ENCODE peak calls at places on chromosomes 13 and 19, in five cellular contexts. M, J, L, Z and R are unnamed samples.

GRCh38 chr13:73466561-73466960 is 407.8 kb downstream of the KLF5 start:
- DNase-seq in M (no peak), J (no peak), L (no peak), Z (no peak), R (no peak)

GRCh38 chr19:3687774-3688706 is 12.2 kb downstream of the PIP5K1C start:
- DNase-seq in M (no peak), J (no peak), L (no peak), Z (peak), R (no peak)

GRCh38 chr13:42706286-42706685 is 75.1 kb upstream of the FAM216B start:
- DNase-seq in M (no peak), J (no peak), L (no peak), Z (no peak), R (no peak)

GRCh38 chr19:48506138-48506733 is 5.4 kb downstream of the LMTK3 start:
- DNase-seq in M (no peak), J (no peak), L (peak), Z (no peak), R (no peak)

GRCh38 chr19:4474504-4475136 is 2.5 kb downstream of the HDGFL2 start:
- DNase-seq in M (no peak), J (no peak), L (peak), Z (no peak), R (peak)

GRCh38 chr13:94305463-94305862 is 174.0 kb downstream of the DCT start:
- DNase-seq in M (no peak), J (no peak), L (peak), Z (no peak), R (peak)

GRCh38 chr13:110528371-110528770 is 33.2 kb downstream of the RAB20 start:
- DNase-seq in M (no peak), J (peak), L (peak), Z (no peak), R (no peak)

GRCh38 chr19:13718733-13719132 is 45.6 kb upstream of the MRI1 start:
- DNase-seq in M (no peak), J (no peak), L (peak), Z (peak), R (peak)

GRCh38 chr19:45189971-45190370 is 11.4 kb downstream of the BLOC1S3 start:
- DNase-seq in M (no peak), J (no peak), L (no peak), Z (no peak), R (no peak)

GRCh38 chr13:25881946-25882574 is 169.8 kb downstream of the SHISA2 start:
- DNase-seq in M (no peak), J (no peak), L (no peak), Z (no peak), R (peak)

GRCh38 chr19:46861691-46862503 is 1.1 kb downstream of the ARHGAP35 start:
- DNase-seq in M (no peak), J (peak), L (peak), Z (peak), R (no peak)

GRCh38 chr13:80306573-80306972 is 34.4 kb downstream of the SPRY2 start:
- DNase-seq in M (no peak), J (no peak), L (peak), Z (no peak), R (no peak)

GRCh38 chr19:7743425-7743841 is 3.9 kb downstream of the CD209 start:
- DNase-seq in M (no peak), J (no peak), L (no peak), Z (no peak), R (no peak)

GRCh38 chr13:52615817-52616216 is 26.4 kb upstream of the HNRNPA1L2 start:
- DNase-seq in M (no peak), J (no peak), L (no peak), Z (no peak), R (no peak)

GRCh38 chr13:24709186-24709913 is 29.1 kb downstream of the ATP12A start:
- DNase-seq in M (no peak), J (no peak), L (no peak), Z (no peak), R (no peak)

GRCh38 chr19:47296036-47296435 is 13.6 kb upstream of the C5AR1 start:
- DNase-seq in M (no peak), J (peak), L (peak), Z (peak), R (peak)

GRCh38 chr13:32316030-32316344 is 679 bp downstream of the BRCA2 start:
- DNase-seq in M (no peak), J (no peak), L (no peak), Z (no peak), R (no peak)

GRCh38 chr19:7063339-7063738 is 4.9 kb upstream of the MBD3L3 start:
- DNase-seq in M (no peak), J (no peak), L (no peak), Z (no peak), R (no peak)

GRCh38 chr13:67736646-67737420 is 506.7 kb upstream of the PCDH9 start:
- DNase-seq in M (peak), J (no peak), L (peak), Z (no peak), R (peak)

GRCh38 chr13:48043789-48044503 is 6.4 kb downstream of the NUDT15 start:
- DNase-seq in M (no peak), J (no peak), L (peak), Z (no peak), R (peak)

GRCh38 chr19:44111910-44112463 is 1.2 kb upstream of the ZNF225 start:
- DNase-seq in M (peak), J (peak), L (peak), Z (no peak), R (peak)

GRCh38 chr19:37362733-37363132 is 8.2 kb upstream of the ZNF527 start:
- DNase-seq in M (no peak), J (no peak), L (no peak), Z (no peak), R (no peak)

GRCh38 chr19:8610041-8610927 is at the start of gene ADAMTS10:
- DNase-seq in M (no peak), J (no peak), L (peak), Z (no peak), R (no peak)

GRCh38 chr13:52374389-52374788 is 31.6 kb downstream of the THSD1 start:
- DNase-seq in M (no peak), J (no peak), L (no peak), Z (no peak), R (no peak)

GRCh38 chr13:86922936-86923335 is 748.2 kb upstream of the SLITRK5 start:
- DNase-seq in M (no peak), J (no peak), L (no peak), Z (no peak), R (no peak)

GRCh38 chr19:29259153-29259552 is 46.2 kb upstream of the UQCRFS1 start:
- DNase-seq in M (no peak), J (no peak), L (peak), Z (no peak), R (no peak)

GRCh38 chr19:29942404-29943261 is 594 bp downstream of the URI1 start:
- DNase-seq in M (no peak), J (peak), L (peak), Z (peak), R (no peak)

GRCh38 chr13:25686831-25687495 is 315.2 kb downstream of the ATP8A2 start:
- DNase-seq in M (no peak), J (no peak), L (no peak), Z (no peak), R (no peak)

GRCh38 chr19:46635920-46636761 is at the start of gene GNG8:
- DNase-seq in M (no peak), J (no peak), L (no peak), Z (no peak), R (no peak)

GRCh38 chr13:21613791-21614190 is 9.8 kb upstream of the MICU2 start:
- DNase-seq in M (no peak), J (no peak), L (no peak), Z (no peak), R (no peak)

GRCh38 chr13:21615427-21615826 is 11.5 kb upstream of the MICU2 start:
- DNase-seq in M (no peak), J (no peak), L (no peak), Z (no peak), R (no peak)

GRCh38 chr13:21608961-21609360 is 5.0 kb upstream of the MICU2 start:
- DNase-seq in M (no peak), J (no peak), L (no peak), Z (no peak), R (no peak)

GRCh38 chr13:21610687-21611086 is 6.7 kb upstream of the MICU2 start:
- DNase-seq in M (no peak), J (no peak), L (no peak), Z (no peak), R (no peak)

GRCh38 chr13:21611385-21611784 is 7.4 kb upstream of the MICU2 start:
- DNase-seq in M (no peak), J (no peak), L (no peak), Z (no peak), R (no peak)
- TF ChIP-seq CTCF in M (no peak), J (no peak), L (no peak), Z (no peak), R (no peak)

GRCh38 chr13:46170687-46171086 is 11.3 kb downstream of the LCP1 start:
- DNase-seq in M (no peak), J (no peak), L (no peak), Z (no peak), R (no peak)

GRCh38 chr13:46170268-46170667 is 11.7 kb downstream of the LCP1 start:
- DNase-seq in M (no peak), J (no peak), L (no peak), Z (no peak), R (no peak)

GRCh38 chr13:46171223-46171622 is 10.8 kb downstream of the LCP1 start:
- DNase-seq in M (no peak), J (no peak), L (no peak), Z (no peak), R (no peak)

GRCh38 chr13:46172531-46172991 is 9.4 kb downstream of the LCP1 start:
- DNase-seq in M (no peak), J (no peak), L (no peak), Z (no peak), R (no peak)

DNA sequence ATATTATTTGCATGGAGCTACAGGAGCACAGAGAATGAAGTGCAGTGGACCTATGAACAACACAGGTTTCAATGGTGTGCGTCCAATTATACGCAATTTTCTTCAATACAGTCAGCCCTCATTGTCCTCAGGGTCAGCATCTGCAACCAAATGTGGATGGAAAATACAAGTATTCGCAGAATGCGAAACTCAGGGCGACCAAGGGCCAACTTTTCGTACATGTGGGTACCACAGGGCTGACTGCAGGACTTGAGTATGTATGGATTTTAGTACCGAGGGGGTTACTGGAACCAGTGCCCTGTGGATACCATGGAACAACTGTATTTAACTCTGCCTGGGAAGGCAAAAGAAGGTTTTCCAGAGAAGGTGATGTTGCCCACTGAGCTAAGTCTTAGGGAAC is 10.2 kb downstream of the LCP1 start:
- DNase-seq in M (no peak), J (no peak), L (no peak), Z (no peak), R (no peak)
- H3K4me3 ChIP-seq in M (no peak), J (peak), L (no peak), Z (no peak), R (no peak)

GRCh38 chr13:98150836-98151489 is 8.1 kb downstream of the FARP1 start:
- DNase-seq in M (no peak), J (no peak), L (no peak), Z (no peak), R (no peak)

GRCh38 chr13:98144501-98145350 is 1.8 kb downstream of the FARP1 start:
- DNase-seq in M (no peak), J (no peak), L (peak), Z (peak), R (no peak)

GRCh38 chr13:98143601-98144500 is 957 bp downstream of the FARP1 start:
- DNase-seq in M (no peak), J (no peak), L (peak), Z (peak), R (no peak)

GRCh38 chr13:98143157-98143553 is 261 bp downstream of the FARP1 start:
- DNase-seq in M (no peak), J (no peak), L (no peak), Z (no peak), R (no peak)

DNA sequence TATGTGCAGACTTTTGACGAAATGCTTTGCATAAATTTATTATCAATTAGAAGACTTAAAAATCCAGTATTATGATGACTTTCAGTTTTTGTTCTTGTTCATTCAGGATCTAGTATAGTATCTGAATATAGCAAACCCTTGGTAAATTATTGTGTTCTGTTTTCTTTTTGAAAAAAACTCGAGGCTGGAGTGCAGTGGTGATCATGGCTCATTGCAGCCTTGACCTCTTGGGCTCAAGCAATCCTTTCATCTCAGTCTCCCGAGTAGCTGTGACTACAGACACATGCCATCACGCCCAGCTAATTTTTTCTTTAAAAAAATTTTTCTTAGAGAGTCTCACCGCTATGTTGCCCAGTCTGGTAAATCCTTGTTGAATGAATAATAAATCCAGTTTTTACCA is 4.6 kb downstream of the FARP1 start:
- DNase-seq in M (no peak), J (no peak), L (no peak), Z (no peak), R (no peak)
- TF ChIP-seq CTCF in M (peak), J (peak), L (peak), Z (no peak), R (peak)

GRCh38 chr19:11373166-11373884 is 1.1 kb upstream of the SWSAP1 start:
- DNase-seq in M (no peak), J (peak), L (peak), Z (peak), R (no peak)
- H3K4me3 ChIP-seq in M (no peak), J (peak), L (no peak), Z (no peak), R (no peak)

GRCh38 chr19:18672606-18673337 is 10.7 kb upstream of the CRTC1 start:
- DNase-seq in M (no peak), J (no peak), L (peak), Z (no peak), R (peak)
- TF ChIP-seq CTCF in M (peak), J (no peak), L (peak), Z (no peak), R (peak)

GRCh38 chr19:33879818-33880575 is 83.3 kb downstream of the KCTD15 start:
- DNase-seq in M (no peak), J (no peak), L (no peak), Z (no peak), R (no peak)
- H3K4me3 ChIP-seq in M (no peak), J (no peak), L (no peak), Z (no peak), R (no peak)

GRCh38 chr13:100876044-100876403 is 201.4 kb upstream of the TMTC4 start:
- DNase-seq in M (no peak), J (no peak), L (no peak), Z (no peak), R (no peak)
- TF ChIP-seq CTCF in M (no peak), J (no peak), L (no peak), Z (no peak), R (no peak)

DNA sequence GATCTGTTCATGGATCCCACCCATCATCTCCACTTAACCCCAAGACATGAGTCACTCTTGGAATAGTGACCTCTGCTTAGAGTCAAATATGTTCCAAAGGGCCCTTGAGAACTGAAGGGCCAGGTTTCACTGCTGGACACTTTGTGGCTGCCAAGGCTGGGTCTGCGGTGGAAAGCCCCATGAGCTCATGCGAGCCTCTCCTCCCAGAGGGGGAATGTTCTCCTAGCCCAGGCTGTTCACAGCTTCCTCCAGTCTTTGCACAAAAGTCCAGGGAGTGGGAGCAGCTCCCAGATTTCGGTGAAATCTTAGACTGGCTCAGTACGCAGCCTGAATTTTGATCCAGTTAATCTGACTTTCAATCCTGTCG is 732 bp upstream of the DCLK1 start:
- DNase-seq in M (no peak), J (peak), L (peak), Z (peak), R (peak)
- H3K4me3 ChIP-seq in M (no peak), J (no peak), L (peak), Z (no peak), R (peak)

DNA sequence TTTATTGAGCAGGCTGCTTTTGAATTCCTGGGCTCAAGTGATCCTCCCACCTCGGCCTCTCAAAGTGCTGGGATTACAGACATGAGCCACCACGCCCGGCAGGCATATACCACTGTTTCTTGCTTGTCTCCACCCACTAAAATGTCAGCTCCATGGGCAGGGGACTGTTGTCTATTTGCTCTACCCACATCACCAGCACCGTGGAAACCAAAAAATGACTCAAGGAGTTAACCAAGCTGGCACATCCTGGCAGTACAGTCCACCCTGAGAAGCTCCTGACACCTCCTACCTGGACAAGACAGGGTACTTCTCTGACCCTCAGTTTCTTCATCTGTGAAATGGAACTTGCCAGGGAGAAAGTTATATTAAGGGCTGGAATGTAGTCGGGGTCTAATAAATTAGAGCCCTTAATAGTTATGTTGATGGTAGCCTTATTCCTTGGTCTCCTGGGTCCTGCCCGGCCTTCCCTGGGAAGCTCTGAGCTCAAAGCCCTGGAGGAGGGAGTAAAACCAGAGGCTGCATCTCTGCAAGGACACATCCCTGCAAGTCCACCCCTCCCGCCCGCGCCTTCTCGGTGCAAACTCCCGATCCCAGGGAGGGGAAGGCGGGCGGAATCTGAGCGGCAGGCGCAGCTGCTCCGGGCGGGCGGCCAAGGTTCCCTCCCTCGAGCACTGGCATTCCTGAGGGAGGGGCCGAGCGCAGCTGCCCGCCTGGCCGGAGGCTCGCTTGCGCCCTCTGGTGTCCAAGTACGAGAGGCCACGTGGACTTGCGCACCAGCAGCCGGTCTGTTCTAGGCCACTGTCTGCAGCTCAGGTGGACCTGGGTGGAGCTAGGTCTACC is 14.1 kb downstream of the RDH8 start:
- DNase-seq in M (peak), J (peak), L (peak), Z (peak), R (peak)
- TF ChIP-seq CTCF in M (peak), J (peak), L (peak), Z (peak), R (peak)

GRCh38 chr13:99335603-99336002 is 28.4 kb upstream of the GPR183 start:
- DNase-seq in M (no peak), J (no peak), L (no peak), Z (no peak), R (no peak)
- H3K4me3 ChIP-seq in M (no peak), J (no peak), L (no peak), Z (no peak), R (no peak)